ENCODE peak calls at places on chromosomes 2 and 18, in seven cellular contexts. One of them, this sample, is unnamed.

GRCh38 chr2:237262838-237263771 is 150.9 kb downstream of the COL6A3 start:
- DNase-seq in A549: no peak
- DNase-seq in stomach: no peak
- DNase-seq in K562: no peak
- DNase-seq in SK-N-SH: no peak
- DNase-seq in HepG2: no peak
- DNase-seq in transverse colon: no peak
- DNase-seq in this sample: no peak

GRCh38 chr2:191322838-191323506 is 77.8 kb downstream of the MYO1B start:
- DNase-seq in K562: peak
- DNase-seq in HepG2: no peak
- DNase-seq in transverse colon: no peak
- DNase-seq in stomach: no peak
- DNase-seq in SK-N-SH: no peak
- DNase-seq in A549: no peak
- DNase-seq in this sample: no peak

GRCh38 chr2:143893340-143893739 is 626.6 kb downstream of the ZEB2 start:
- DNase-seq in K562: no peak
- DNase-seq in A549: no peak
- DNase-seq in SK-N-SH: peak
- DNase-seq in transverse colon: no peak
- DNase-seq in stomach: no peak
- DNase-seq in HepG2: no peak
- DNase-seq in this sample: no peak

GRCh38 chr2:51662187-51662586 is 630.3 kb upstream of the NRXN1 start:
- DNase-seq in K562: no peak
- DNase-seq in SK-N-SH: no peak
- DNase-seq in transverse colon: no peak
- DNase-seq in A549: no peak
- DNase-seq in HepG2: no peak
- DNase-seq in stomach: no peak
- DNase-seq in this sample: no peak

GRCh38 chr2:20447437-20448245 is 767 bp downstream of the RHOB start:
- DNase-seq in SK-N-SH: peak
- DNase-seq in transverse colon: peak
- DNase-seq in stomach: peak
- DNase-seq in K562: no peak
- DNase-seq in A549: peak
- DNase-seq in HepG2: no peak
- DNase-seq in this sample: no peak

GRCh38 chr2:37414470-37414949 is 70.1 kb downstream of the QPCT start:
- DNase-seq in SK-N-SH: peak
- DNase-seq in A549: peak
- DNase-seq in HepG2: peak
- DNase-seq in stomach: no peak
- DNase-seq in transverse colon: no peak
- DNase-seq in K562: peak
- DNase-seq in this sample: no peak

GRCh38 chr2:100924520-100925451 is 77.3 kb upstream of the RPL31 start:
- DNase-seq in HepG2: no peak
- DNase-seq in transverse colon: peak
- DNase-seq in K562: peak
- DNase-seq in stomach: peak
- DNase-seq in A549: no peak
- DNase-seq in SK-N-SH: no peak
- DNase-seq in this sample: no peak

GRCh38 chr2:31235504-31235902 is 1.6 kb downstream of the EHD3 start:
- DNase-seq in A549: peak
- DNase-seq in HepG2: no peak
- DNase-seq in SK-N-SH: no peak
- DNase-seq in K562: peak
- DNase-seq in transverse colon: no peak
- DNase-seq in stomach: no peak
- DNase-seq in this sample: no peak

GRCh38 chr2:114857196-114857595 is 414.8 kb downstream of the DPP10 start:
- DNase-seq in HepG2: no peak
- DNase-seq in stomach: no peak
- DNase-seq in K562: no peak
- DNase-seq in A549: no peak
- DNase-seq in SK-N-SH: no peak
- DNase-seq in transverse colon: no peak
- DNase-seq in this sample: no peak

GRCh38 chr2:46802665-46803550 is 112.7 kb downstream of the MCFD2 start:
- DNase-seq in transverse colon: no peak
- DNase-seq in SK-N-SH: peak
- DNase-seq in stomach: no peak
- DNase-seq in K562: no peak
- DNase-seq in A549: no peak
- DNase-seq in HepG2: no peak
- DNase-seq in this sample: no peak

GRCh38 chr2:198314559-198315153 is 510.3 kb downstream of the PLCL1 start:
- DNase-seq in stomach: no peak
- DNase-seq in A549: peak
- DNase-seq in K562: peak
- DNase-seq in transverse colon: no peak
- DNase-seq in SK-N-SH: no peak
- DNase-seq in HepG2: peak
- DNase-seq in this sample: peak

GRCh38 chr2:109403841-109404201 is 209.9 kb downstream of the SEPTIN10 start:
- DNase-seq in HepG2: no peak
- DNase-seq in A549: no peak
- DNase-seq in stomach: no peak
- DNase-seq in K562: no peak
- DNase-seq in transverse colon: no peak
- DNase-seq in SK-N-SH: no peak
- DNase-seq in this sample: no peak

GRCh38 chr2:121197369-121198091 is 87.5 kb downstream of the TFCP2L1 start:
- DNase-seq in stomach: peak
- DNase-seq in K562: peak
- DNase-seq in A549: peak
- DNase-seq in HepG2: no peak
- DNase-seq in SK-N-SH: no peak
- DNase-seq in transverse colon: peak
- DNase-seq in this sample: peak

GRCh38 chr2:25165992-25166618 is 2.3 kb downstream of the POMC start:
- DNase-seq in HepG2: peak
- DNase-seq in transverse colon: peak
- DNase-seq in K562: peak
- DNase-seq in SK-N-SH: peak
- DNase-seq in A549: peak
- DNase-seq in stomach: peak
- DNase-seq in this sample: no peak

GRCh38 chr18:79546781-79547272 is 132.8 kb upstream of the CTDP1 start:
- DNase-seq in K562: no peak
- DNase-seq in A549: no peak
- DNase-seq in SK-N-SH: no peak
- DNase-seq in stomach: peak
- DNase-seq in transverse colon: no peak
- DNase-seq in HepG2: no peak
- DNase-seq in this sample: no peak

GRCh38 chr2:173943139-173943538 is 22.0 kb downstream of the SP3 start:
- DNase-seq in K562: no peak
- DNase-seq in transverse colon: no peak
- DNase-seq in HepG2: no peak
- DNase-seq in A549: no peak
- DNase-seq in SK-N-SH: no peak
- DNase-seq in stomach: no peak
- DNase-seq in this sample: no peak

GRCh38 chr2:173943738-173944137 is 21.4 kb downstream of the SP3 start:
- DNase-seq in SK-N-SH: no peak
- DNase-seq in A549: no peak
- DNase-seq in K562: no peak
- DNase-seq in stomach: no peak
- DNase-seq in HepG2: no peak
- DNase-seq in transverse colon: no peak
- DNase-seq in this sample: no peak

GRCh38 chr2:173938700-173939384 is 26.3 kb downstream of the SP3 start:
- DNase-seq in A549: no peak
- DNase-seq in K562: no peak
- DNase-seq in HepG2: no peak
- DNase-seq in stomach: no peak
- DNase-seq in transverse colon: no peak
- DNase-seq in SK-N-SH: peak
- DNase-seq in this sample: no peak

GRCh38 chr2:173941567-173941966 is 23.6 kb downstream of the SP3 start:
- DNase-seq in transverse colon: no peak
- DNase-seq in A549: no peak
- DNase-seq in stomach: no peak
- DNase-seq in K562: no peak
- DNase-seq in HepG2: no peak
- DNase-seq in SK-N-SH: no peak
- DNase-seq in this sample: no peak

DNA sequence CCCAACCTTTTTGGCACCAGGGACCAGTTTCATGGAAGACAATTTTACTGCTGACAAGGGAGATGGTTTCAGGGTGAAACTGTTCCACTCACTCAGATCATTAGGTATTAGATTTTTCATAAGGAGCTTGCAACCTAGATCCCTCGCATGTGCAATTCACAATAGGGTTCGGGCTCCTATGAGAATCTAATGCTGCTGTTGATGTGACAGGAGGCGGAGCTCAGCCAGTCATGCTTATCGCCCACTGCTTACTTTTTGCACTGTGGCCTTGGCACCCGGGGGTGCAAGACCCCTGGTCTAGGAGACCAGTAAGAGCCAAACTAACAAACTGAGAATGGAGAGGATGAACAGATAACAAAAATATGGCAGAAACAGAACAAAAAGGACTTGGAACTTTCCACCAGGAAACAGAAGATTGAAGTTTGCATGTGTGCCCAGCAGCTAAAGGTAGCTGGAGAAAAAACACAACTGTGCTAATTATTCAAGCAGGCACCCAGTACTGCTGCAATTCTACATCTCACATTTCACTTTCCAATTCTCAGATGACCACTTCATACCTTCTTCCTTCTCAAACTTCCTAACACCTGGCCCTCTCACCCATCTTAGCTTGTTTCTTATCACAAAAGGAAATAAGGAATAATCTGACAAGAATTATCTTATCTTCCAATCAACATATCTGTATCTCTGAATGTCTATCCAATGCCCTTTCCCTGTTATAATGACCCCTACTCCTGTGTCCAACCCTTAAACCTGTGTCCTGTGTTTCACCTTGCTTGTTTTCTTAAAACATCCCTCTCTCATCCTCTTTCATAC is 24.8 kb downstream of the SP3 start:
- DNase-seq in K562: no peak
- DNase-seq in A549: no peak
- DNase-seq in transverse colon: no peak
- DNase-seq in SK-N-SH: no peak
- DNase-seq in HepG2: no peak
- DNase-seq in stomach: no peak
- DNase-seq in this sample: no peak
- H3K4me3 ChIP-seq in K562: no peak
- H3K4me3 ChIP-seq in A549: no peak
- H3K4me3 ChIP-seq in transverse colon: no peak
- H3K4me3 ChIP-seq in SK-N-SH: no peak
- H3K4me3 ChIP-seq in HepG2: no peak
- H3K4me3 ChIP-seq in stomach: no peak
- H3K4me3 ChIP-seq in this sample: no peak

DNA sequence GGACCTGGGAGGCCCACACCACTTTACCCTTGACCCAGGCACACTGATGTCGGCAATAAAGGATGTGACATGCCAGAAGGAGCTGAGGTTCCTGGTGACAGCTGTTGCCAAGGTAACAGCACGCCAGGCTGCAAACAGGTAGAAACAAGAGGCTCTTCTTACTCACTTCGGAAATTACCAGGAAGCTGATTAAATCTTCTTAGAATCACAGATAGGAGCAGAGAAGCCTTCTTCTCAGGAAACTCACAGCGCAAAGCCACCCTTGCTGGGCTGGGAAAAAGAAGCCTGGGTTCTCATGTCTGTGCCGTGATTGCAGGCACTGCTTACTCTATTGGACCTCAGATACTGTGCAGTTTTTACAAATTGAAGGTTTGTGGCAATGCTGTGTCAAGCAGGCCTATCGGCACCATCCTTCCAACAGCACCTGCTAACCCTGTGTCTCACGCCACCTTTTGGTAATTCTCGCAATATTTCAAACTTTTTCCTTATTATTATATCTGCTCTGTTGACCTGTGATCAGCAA is 61.0 kb upstream of the TAF1B start:
- DNase-seq in K562: no peak
- DNase-seq in HepG2: no peak
- DNase-seq in SK-N-SH: no peak
- DNase-seq in A549: peak
- DNase-seq in stomach: no peak
- DNase-seq in transverse colon: peak
- DNase-seq in this sample: no peak
- TF ChIP-seq EP300 in K562: no peak
- TF ChIP-seq EP300 in HepG2: no peak
- TF ChIP-seq EP300 in SK-N-SH: no peak
- TF ChIP-seq EP300 in A549: no peak
- TF ChIP-seq EP300 in stomach: no peak
- TF ChIP-seq EP300 in transverse colon: no peak
- TF ChIP-seq EP300 in this sample: no peak

DNA sequence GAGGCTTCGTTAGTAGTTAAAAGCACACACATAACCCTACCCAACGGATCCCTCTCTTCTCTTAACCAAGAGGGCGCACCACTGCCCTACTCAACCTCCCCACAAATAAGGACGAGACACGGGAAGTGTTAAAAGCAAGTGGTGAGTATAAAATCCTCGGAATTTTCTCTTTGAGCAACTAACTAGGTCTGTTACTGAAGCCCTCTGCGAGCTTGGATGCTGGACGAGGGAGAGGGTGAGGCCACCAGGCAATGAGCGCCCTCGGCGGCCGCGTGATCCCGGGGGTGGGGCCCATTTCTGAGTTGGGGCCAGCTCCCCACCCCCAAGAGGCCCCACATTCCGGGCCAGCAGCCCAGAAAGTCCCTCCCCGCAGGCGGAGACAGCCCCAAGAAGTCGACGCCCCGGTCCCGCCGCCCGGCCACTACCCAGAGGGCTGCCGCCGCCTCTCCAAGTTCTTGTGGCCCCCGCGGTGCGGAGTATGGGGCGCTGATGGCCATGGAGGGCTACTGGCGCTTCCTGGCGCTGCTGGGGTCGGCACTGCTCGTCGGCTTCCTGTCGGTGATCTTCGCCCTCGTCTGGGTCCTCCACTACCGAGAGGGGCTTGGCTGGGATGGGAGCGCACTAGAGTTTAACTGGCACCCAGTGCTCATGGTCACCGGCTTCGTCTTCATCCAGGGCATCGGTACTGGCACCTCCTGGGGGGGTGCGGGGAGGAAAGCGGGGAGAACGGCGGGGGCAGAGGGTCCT is at the start of gene CYBRD1:
- DNase-seq in transverse colon: peak
- DNase-seq in SK-N-SH: peak
- DNase-seq in A549: peak
- DNase-seq in HepG2: no peak
- DNase-seq in stomach: peak
- DNase-seq in K562: peak
- DNase-seq in this sample: peak
- H3K4me3 ChIP-seq in transverse colon: peak
- H3K4me3 ChIP-seq in SK-N-SH: peak
- H3K4me3 ChIP-seq in A549: peak
- H3K4me3 ChIP-seq in HepG2: peak
- H3K4me3 ChIP-seq in stomach: peak
- H3K4me3 ChIP-seq in K562: peak
- H3K4me3 ChIP-seq in this sample: peak

DNA sequence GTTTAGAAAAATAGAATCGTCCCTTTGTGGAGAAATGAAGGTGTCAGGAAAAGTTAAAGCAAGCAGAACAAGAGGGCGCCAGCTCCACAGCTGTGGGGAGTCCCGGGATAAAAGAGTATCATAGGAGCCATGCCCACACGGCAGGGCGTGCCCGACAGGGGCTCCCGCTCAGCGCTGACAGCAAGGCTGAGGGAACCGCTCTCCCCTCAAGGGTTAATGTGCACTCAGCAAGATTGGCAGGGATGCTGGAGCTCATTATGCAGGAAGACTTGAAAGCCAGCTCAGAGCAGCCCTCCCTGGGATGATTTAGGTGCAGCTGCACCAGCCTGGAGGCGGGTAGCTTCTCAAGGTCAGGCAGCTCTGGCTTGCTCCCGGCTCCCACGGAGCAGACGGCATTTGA is 500.2 kb downstream of the EIPR1 start:
- DNase-seq in A549: no peak
- DNase-seq in K562: no peak
- DNase-seq in stomach: no peak
- DNase-seq in SK-N-SH: no peak
- DNase-seq in transverse colon: no peak
- DNase-seq in HepG2: no peak
- DNase-seq in this sample: no peak
- TF ChIP-seq EP300 in A549: no peak
- TF ChIP-seq EP300 in K562: no peak
- TF ChIP-seq EP300 in stomach: no peak
- TF ChIP-seq EP300 in SK-N-SH: no peak
- TF ChIP-seq EP300 in transverse colon: no peak
- TF ChIP-seq EP300 in HepG2: no peak
- TF ChIP-seq EP300 in this sample: no peak